ENCODE peak calls at places on chromosomes 5 and 9, in six cellular contexts. A is GM10248, K is globus pallidus, S is foreskin fibroblast, B is stomach, J is aorta. L is an unnamed sample.

GRCh38 chr5:139897342-139897741 is 101.7 kb downstream of the PSD2 start:
- DNase-seq in S (no peak), A (no peak), J (no peak), B (no peak), K (no peak), L (no peak)

GRCh38 chr5:176899296-176899891 is at the start of gene HK3:
- DNase-seq in K (no peak), J (peak; percentile 57), S (no peak), A (no peak), B (no peak), L (no peak)

GRCh38 chr5:39005566-39006232 is 68.5 kb downstream of the RICTOR start:
- DNase-seq in J (no peak), A (no peak), S (peak; percentile 40), B (no peak), K (no peak), L (no peak)

GRCh38 chr9:109417054-109417453 is 81.1 kb downstream of the PTPN3 start:
- DNase-seq in B (no peak), S (peak; percentile 27), J (no peak), A (no peak), K (no peak), L (no peak)

GRCh38 chr9:36677611-36678010 is 104.9 kb downstream of the MELK start:
- DNase-seq in B (no peak), J (no peak), A (no peak), K (no peak), S (no peak), L (no peak)

GRCh38 chr9:110329676-110330235 is 7.9 kb downstream of the TXNDC8 start:
- DNase-seq in S (no peak), B (no peak), K (no peak), A (no peak), J (no peak), L (no peak)

GRCh38 chr9:20524776-20525175 is 97.5 kb downstream of the MLLT3 start:
- DNase-seq in J (no peak), A (no peak), S (no peak), K (no peak), B (no peak), L (no peak)

GRCh38 chr5:10140195-10140973 is 109.3 kb downstream of the ATPSCKMT start:
- DNase-seq in B (no peak), J (no peak), S (peak; percentile 33), A (no peak), K (no peak), L (no peak)

GRCh38 chr5:27020965-27021364 is 17.4 kb downstream of the CDH9 start:
- DNase-seq in J (no peak), S (no peak), K (no peak), B (no peak), A (no peak), L (no peak)

GRCh38 chr9:76412638-76413037 is 18.4 kb upstream of the RFK start:
- DNase-seq in K (no peak), J (no peak), A (no peak), B (no peak), S (no peak), L (no peak)

GRCh38 chr9:115653231-115653630 is 500.4 kb upstream of the PAPPA start:
- DNase-seq in B (no peak), A (no peak), J (no peak), S (peak; percentile 59), K (no peak), L (no peak)